ENCODE peak calls at places on chromosome 7, in five cellular contexts. M is epithelial cell of esophagus, U is HFF-Myc, J is endothelial cell, P is psoas muscle. R is an unnamed sample.

GRCh38 chr7:129950191-129950940 is 2.4 kb downstream of the UBE2H start:
- DNase-seq in M (peak; percentile 48), U (no peak), J (no peak), P (no peak), R (peak; percentile 13)

GRCh38 chr7:151397026-151397425 is 12.8 kb downstream of the WDR86 start:
- DNase-seq in M (no peak), U (no peak), J (no peak), P (peak; percentile 50), R (no peak)

GRCh38 chr7:158345731-158346130 is 241.9 kb downstream of the PTPRN2 start:
- DNase-seq in M (no peak), U (no peak), J (no peak), P (no peak), R (no peak)

GRCh38 chr7:128932862-128933821 is 4.6 kb upstream of the IRF5 start:
- DNase-seq in M (no peak), U (no peak), J (no peak), P (peak; percentile 45), R (peak; percentile 55)

GRCh38 chr7:122306320-122307227 is 2.0 kb upstream of the FEZF1 start:
- DNase-seq in M (no peak), U (no peak), J (peak; percentile 27), P (no peak), R (no peak)

GRCh38 chr7:30331338-30331737 is 46.9 kb downstream of the ZNRF2 start:
- DNase-seq in M (no peak), U (no peak), J (no peak), P (no peak), R (peak; percentile 20)

GRCh38 chr7:156115582-156115981 is 303.3 kb upstream of the SHH start:
- DNase-seq in M (no peak), U (no peak), J (no peak), P (no peak), R (no peak)

GRCh38 chr7:120472892-120473291 is 199.9 kb downstream of the KCND2 start:
- DNase-seq in M (no peak), U (no peak), J (no peak), P (no peak), R (no peak)

GRCh38 chr7:121513105-121513504 is 117.0 kb upstream of the FAM3C start:
- DNase-seq in M (no peak), U (no peak), J (no peak), P (no peak), R (no peak)

GRCh38 chr7:30003098-30003497 is 13.5 kb upstream of the SCRN1 start:
- DNase-seq in M (no peak), U (no peak), J (no peak), P (no peak), R (no peak)

GRCh38 chr7:19215421-19215820 is 70.2 kb upstream of the FERD3L start:
- DNase-seq in M (no peak), U (peak; percentile 26), J (no peak), P (no peak), R (no peak)

GRCh38 chr7:104627516-104627915 is 299.1 kb downstream of the LHFPL3 start:
- DNase-seq in M (peak; percentile 55), U (no peak), J (peak; percentile 61), P (no peak), R (peak; percentile 33)

GRCh38 chr7:22718200-22718711 is 8.7 kb upstream of the IL6 start:
- DNase-seq in M (peak; percentile 85), U (no peak), J (no peak), P (no peak), R (no peak)

GRCh38 chr7:140607441-140607989 is 33.1 kb downstream of the DENND2A start:
- DNase-seq in M (no peak), U (no peak), J (no peak), P (peak; percentile 84), R (no peak)

GRCh38 chr7:159078911-159079270 is 65.8 kb downstream of the VIPR2 start:
- DNase-seq in M (no peak), U (no peak), J (no peak), P (no peak), R (no peak)

GRCh38 chr7:40658731-40659130 is 523.9 kb downstream of the SUGCT start:
- DNase-seq in M (peak; percentile 60), U (no peak), J (no peak), P (no peak), R (no peak)

GRCh38 chr7:29921404-29922010 is 68.1 kb downstream of the SCRN1 start:
- DNase-seq in M (peak; percentile 74), U (peak; percentile 49), J (peak; percentile 63), P (no peak), R (peak; percentile 61)

GRCh38 chr7:76296743-76297740 is 5.4 kb upstream of the HSPB1 start:
- DNase-seq in M (peak; percentile 100), U (no peak), J (no peak), P (no peak), R (no peak)

GRCh38 chr7:142602183-142602582 is 147.1 kb upstream of the PRSS1 start:
- DNase-seq in M (no peak), U (no peak), J (no peak), P (no peak), R (no peak)

GRCh38 chr7:127946847-127947246 is 84.4 kb downstream of the LRRC4 start:
- DNase-seq in M (no peak), U (no peak), J (no peak), P (no peak), R (no peak)

GRCh38 chr7:46397591-46397990 is 476.5 kb upstream of the IGFBP3 start:
- DNase-seq in M (peak; percentile 34), U (no peak), J (no peak), P (no peak), R (no peak)

GRCh38 chr7:51289608-51290370 is 26.8 kb downstream of the COBL start:
- DNase-seq in M (no peak), U (no peak), J (no peak), P (no peak), R (no peak)

GRCh38 chr7:101746311-101746710 is 71.1 kb upstream of the CUX1 start:
- DNase-seq in M (no peak), U (no peak), J (no peak), P (no peak), R (no peak)

GRCh38 chr7:119783799-119784198 is 489.2 kb upstream of the KCND2 start:
- DNase-seq in M (peak; percentile 63), U (no peak), J (no peak), P (no peak), R (no peak)

GRCh38 chr7:43926193-43927043 is at the start of gene UBE2D4:
- DNase-seq in M (peak; percentile 90), U (no peak), J (peak; percentile 65), P (peak; percentile 94), R (peak; percentile 91)
- TF ChIP-seq CTCF in M (no peak), U (no peak), J (no peak), P (no peak), R (no peak)

DNA sequence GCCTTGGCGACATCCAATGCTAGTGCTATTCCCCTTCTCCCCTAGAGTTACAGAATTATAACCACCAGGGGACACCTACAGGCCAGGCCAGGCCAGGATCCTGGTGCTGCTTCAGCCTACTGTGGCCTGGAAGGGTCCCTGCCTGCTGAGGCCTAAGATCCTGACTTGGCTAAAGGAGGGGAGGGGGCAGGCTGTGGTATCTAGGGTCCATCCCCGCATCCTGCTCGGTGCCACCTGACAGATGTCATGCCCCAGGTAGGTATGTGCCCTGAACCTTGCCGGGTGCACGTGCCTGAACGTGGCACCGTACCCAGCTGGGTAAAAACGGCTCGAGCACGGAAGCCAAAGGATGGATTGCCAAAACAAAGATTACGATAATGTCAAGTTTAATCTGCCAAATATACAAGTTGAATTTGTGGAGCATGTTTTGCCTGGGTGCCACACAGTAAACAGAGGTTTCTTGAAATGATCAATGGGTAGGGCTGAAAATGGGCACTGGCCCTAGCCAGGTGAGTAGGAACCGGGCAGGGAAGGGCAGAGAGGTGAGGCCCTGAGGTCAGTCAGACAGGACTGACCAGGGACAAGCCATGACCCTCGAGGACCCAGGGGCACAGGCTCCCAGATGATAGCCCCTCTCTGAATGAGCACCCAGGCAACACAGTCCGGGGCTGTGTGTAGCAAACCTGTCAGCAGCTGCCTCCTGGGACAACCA is 12.6 kb downstream of the PDAP1 start:
- DNase-seq in M (no peak), U (no peak), J (no peak), P (no peak), R (no peak)
- TF ChIP-seq CTCF in M (no peak), U (no peak), J (no peak), P (no peak), R (no peak)

GRCh38 chr7:42574693-42575084 is 337.2 kb downstream of the C7orf25 start:
- DNase-seq in M (peak; percentile 41), U (no peak), J (no peak), P (no peak), R (no peak)
- TF ChIP-seq CTCF in M (peak; percentile 50), U (peak; percentile 9), J (no peak), P (peak; percentile 11), R (no peak)

DNA sequence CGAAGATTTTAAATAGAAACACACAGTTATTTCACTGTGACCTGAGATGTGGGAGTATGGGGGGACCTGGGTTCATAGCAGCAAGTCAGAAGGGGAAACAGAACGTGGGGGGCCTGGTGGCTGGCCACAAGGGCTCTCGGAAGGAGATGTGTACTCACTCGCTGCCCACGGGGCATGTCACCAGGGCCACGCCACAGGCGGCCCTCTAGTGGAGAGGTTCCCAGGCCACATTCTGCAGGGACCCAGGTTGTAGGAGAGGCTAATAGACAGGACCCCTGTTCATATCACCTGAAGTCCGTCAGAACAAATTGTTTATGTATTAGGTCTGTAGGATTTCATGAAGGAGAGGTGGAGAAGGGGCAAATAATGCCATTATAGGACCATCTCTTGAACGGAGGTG is 25.1 kb upstream of the SVOPL start:
- DNase-seq in M (no peak), U (no peak), J (peak; percentile 16), P (no peak), R (no peak)
- TF ChIP-seq CTCF in M (no peak), U (no peak), J (no peak), P (no peak), R (no peak)

R was measured in activated CD8-positive, alpha-beta T cell treated with anti-CD3 and anti-CD28 coated beads for 36 hours.